ENCODE peak calls at places on chromosomes 2 and 18, in four cellular contexts. One of them, this sample, is unnamed.

GRCh38 chr2:182422864-182423263 is 4.0 kb downstream of the PDE1A start:
- DNase-seq in IMR-90: no peak
- DNase-seq in AG10803: no peak
- DNase-seq in AG04450: no peak
- DNase-seq in this sample: no peak

GRCh38 chr2:220034356-220035121 is 407.1 kb downstream of the SLC4A3 start:
- DNase-seq in IMR-90: peak; percentile 72
- DNase-seq in AG10803: peak; percentile 74
- DNase-seq in AG04450: peak; percentile 50
- DNase-seq in this sample: peak; percentile 55

GRCh38 chr2:218375212-218375611 is 6.9 kb upstream of the SLC11A1 start:
- DNase-seq in IMR-90: peak; percentile 69
- DNase-seq in AG10803: peak; percentile 90
- DNase-seq in AG04450: no peak
- DNase-seq in this sample: no peak

GRCh38 chr2:160478660-160479059 is 14.9 kb downstream of the RBMS1 start:
- DNase-seq in IMR-90: no peak
- DNase-seq in AG10803: no peak
- DNase-seq in AG04450: no peak
- DNase-seq in this sample: no peak

GRCh38 chr2:39492095-39492590 is 55.1 kb upstream of the MAP4K3 start:
- DNase-seq in IMR-90: peak; percentile 98
- DNase-seq in AG10803: peak; percentile 93
- DNase-seq in AG04450: peak; percentile 89
- DNase-seq in this sample: peak; percentile 92

GRCh38 chr2:43884674-43885073 is 45.9 kb downstream of the ABCG8 start:
- DNase-seq in IMR-90: no peak
- DNase-seq in AG10803: no peak
- DNase-seq in AG04450: no peak
- DNase-seq in this sample: no peak

GRCh38 chr2:153476491-153477095 is 2.0 kb downstream of the RPRM start:
- DNase-seq in IMR-90: no peak
- DNase-seq in AG10803: no peak
- DNase-seq in AG04450: no peak
- DNase-seq in this sample: no peak

GRCh38 chr2:44774826-44775492 is 166.5 kb upstream of the SIX3 start:
- DNase-seq in IMR-90: no peak
- DNase-seq in AG10803: no peak
- DNase-seq in AG04450: no peak
- DNase-seq in this sample: no peak

GRCh38 chr2:67566958-67567635 is 170.0 kb downstream of the ETAA1 start:
- DNase-seq in IMR-90: peak; percentile 50
- DNase-seq in AG10803: no peak
- DNase-seq in AG04450: no peak
- DNase-seq in this sample: no peak

GRCh38 chr2:172647439-172647838 is 88.2 kb upstream of the RAPGEF4 start:
- DNase-seq in IMR-90: peak; percentile 87
- DNase-seq in AG10803: peak; percentile 69
- DNase-seq in AG04450: no peak
- DNase-seq in this sample: peak; percentile 57

DNA sequence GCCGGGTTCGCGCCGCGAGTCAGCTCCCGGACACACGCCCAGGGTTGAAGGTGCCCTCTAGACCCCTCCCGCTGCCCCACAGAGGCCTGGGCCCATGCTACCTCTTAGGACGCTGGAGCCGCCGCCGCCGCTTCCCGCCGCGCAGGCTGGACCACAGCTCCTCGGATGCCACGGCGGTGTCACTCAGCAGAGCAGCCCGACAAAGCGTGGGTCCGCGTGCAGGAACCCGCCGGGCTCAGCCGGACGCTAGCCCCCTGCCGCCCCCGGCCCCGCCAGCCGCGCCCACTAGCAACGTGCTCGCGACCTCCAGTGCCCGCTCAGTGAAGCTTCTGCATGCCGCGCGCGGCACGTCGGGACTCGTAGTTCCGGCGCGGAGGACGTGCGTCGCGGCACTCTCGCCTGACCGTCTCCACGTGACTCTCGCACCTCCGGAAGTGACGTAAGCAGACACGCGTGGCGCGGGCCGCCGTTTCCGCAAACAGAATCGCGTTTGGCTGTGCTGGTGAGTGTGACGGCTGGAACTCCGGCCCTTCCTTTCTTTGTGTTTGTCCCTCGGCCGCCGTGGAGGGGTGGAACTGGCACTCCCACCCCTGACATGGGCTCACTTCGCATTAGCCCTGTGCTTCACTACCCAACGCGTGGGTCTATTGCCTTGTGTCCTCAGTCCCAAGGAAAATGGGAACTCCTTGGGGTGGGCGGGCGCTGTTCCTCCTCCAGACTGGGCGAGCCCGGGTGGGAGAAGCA is at the start of the genes FAM210A and RNMT:
- DNase-seq in IMR-90: peak; percentile 96
- DNase-seq in AG10803: peak; percentile 95
- DNase-seq in AG04450: peak; percentile 90
- DNase-seq in this sample: peak; percentile 98
- TF ChIP-seq CTCF in IMR-90: peak; percentile 9
- TF ChIP-seq CTCF in AG10803: no peak
- TF ChIP-seq CTCF in AG04450: no peak
- TF ChIP-seq CTCF in this sample: no peak

DNA sequence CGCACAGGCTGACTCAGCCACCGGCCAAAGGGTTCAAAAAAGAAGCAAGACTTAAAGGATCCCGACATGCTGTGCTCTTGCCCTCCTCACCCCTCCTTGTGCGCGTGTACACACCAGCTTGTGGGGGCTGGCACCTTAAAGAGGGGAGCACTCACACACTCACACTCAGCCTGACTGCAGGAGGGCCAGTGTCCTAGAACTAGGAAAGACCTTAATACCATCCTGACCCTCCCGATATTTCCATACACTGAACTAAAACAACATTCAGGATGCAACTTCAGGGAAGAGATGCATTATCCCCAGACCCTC is 5.6 kb downstream of the PKDCC start:
- DNase-seq in IMR-90: no peak
- DNase-seq in AG10803: no peak
- DNase-seq in AG04450: no peak
- DNase-seq in this sample: no peak
- H3K4me3 ChIP-seq in IMR-90: no peak overlapping the region
- H3K4me3 ChIP-seq in AG10803: no peak overlapping the region
- H3K4me3 ChIP-seq in AG04450: peak overlapping the region; percentile 37
- H3K4me3 ChIP-seq in this sample: no peak overlapping the region

GRCh38 chr2:211033765-211034164 is 477.4 kb downstream of the CPS1 start:
- DNase-seq in IMR-90: no peak
- DNase-seq in AG10803: no peak
- DNase-seq in AG04450: no peak
- DNase-seq in this sample: no peak
- TF ChIP-seq CTCF in IMR-90: no peak
- TF ChIP-seq CTCF in AG10803: no peak
- TF ChIP-seq CTCF in AG04450: peak; percentile 21
- TF ChIP-seq CTCF in this sample: no peak

GRCh38 chr2:241654551-241654950 is 17.1 kb downstream of the ATG4B start:
- DNase-seq in IMR-90: no peak
- DNase-seq in AG10803: no peak
- DNase-seq in AG04450: no peak
- DNase-seq in this sample: no peak

GRCh38 chr2:241656190-241656741 is 18.8 kb downstream of the ATG4B start:
- DNase-seq in IMR-90: no peak
- DNase-seq in AG10803: no peak
- DNase-seq in AG04450: no peak
- DNase-seq in this sample: no peak

GRCh38 chr2:241653210-241653750 is 15.8 kb downstream of the ATG4B start:
- DNase-seq in IMR-90: no peak
- DNase-seq in AG10803: no peak
- DNase-seq in AG04450: no peak
- DNase-seq in this sample: no peak

GRCh38 chr2:241657851-241658254 is 20.4 kb downstream of the ATG4B start:
- DNase-seq in IMR-90: no peak
- DNase-seq in AG10803: no peak
- DNase-seq in AG04450: no peak
- DNase-seq in this sample: no peak

DNA sequence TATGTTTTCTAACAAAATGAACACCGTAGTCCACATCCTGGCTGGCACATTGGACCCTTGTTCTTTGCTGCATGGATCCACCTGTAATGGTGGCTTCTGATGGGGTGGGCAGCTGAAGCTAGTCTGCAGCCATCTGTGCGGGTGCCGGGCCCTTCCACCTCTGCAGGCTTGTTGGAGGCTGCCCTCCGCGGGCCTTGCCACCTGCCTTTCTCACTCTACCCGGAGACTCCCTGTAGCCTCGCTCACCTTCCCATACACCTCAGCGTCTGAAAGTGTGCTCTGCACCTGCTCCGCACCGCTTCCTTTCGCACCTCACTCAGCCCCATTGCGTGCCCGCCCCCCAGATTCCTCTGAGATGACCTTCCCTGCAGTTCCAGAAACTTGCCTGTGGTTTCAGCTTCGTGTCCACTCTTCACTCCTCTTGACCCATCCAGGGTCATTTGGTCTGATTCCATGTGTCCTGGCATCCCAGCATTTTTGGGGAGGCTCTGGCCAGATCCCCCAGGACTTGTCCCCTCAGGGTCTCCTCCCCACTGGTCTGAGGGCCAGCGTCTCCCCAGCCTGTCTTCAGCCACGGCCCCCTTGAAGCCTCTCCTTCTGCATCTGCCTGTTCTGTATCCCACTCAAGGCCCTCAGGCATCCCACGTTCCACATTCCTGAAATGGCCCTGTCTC is 18.2 kb downstream of the ATG4B start:
- DNase-seq in IMR-90: no peak
- DNase-seq in AG10803: no peak
- DNase-seq in AG04450: no peak
- DNase-seq in this sample: no peak
- H3K4me3 ChIP-seq in IMR-90: no peak overlapping the region
- H3K4me3 ChIP-seq in AG10803: no peak overlapping the region
- H3K4me3 ChIP-seq in AG04450: no peak overlapping the region
- H3K4me3 ChIP-seq in this sample: no peak overlapping the region

DNA sequence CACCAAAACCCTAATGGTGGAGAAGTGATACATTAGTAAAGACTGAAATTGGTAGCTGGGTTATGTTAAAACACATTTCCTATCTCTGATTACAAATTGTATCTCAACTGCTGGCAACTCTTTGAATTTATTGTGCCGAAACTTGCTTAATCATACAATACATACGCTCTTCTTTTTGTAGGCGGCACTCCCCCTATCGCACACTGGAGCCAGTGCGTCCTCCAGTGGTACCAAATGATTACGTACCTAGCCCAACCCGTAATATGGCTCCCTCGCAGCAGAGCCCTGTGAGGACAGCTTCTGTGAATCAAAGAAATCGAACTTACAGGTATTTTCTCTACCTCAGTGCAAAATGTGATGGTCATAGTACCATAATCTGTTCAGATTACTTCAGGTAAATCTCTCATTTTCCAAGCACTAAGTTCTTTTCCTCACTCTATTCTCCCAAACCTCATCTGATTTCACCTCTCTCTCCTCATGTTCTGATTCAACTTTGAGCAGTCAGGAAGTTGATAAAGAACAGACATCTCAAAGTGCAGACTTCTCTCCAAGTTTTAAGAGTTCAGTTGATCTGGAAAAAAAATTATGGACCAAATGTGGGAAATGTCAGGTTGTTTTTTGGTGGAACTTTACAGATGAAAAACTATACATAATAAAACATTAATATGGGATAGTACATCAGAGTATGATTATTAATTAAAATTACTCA is 66.5 kb downstream of the ABI2 start:
- DNase-seq in IMR-90: no peak
- DNase-seq in AG10803: no peak
- DNase-seq in AG04450: no peak
- DNase-seq in this sample: no peak
- TF ChIP-seq CTCF in IMR-90: no peak
- TF ChIP-seq CTCF in AG10803: no peak
- TF ChIP-seq CTCF in AG04450: no peak
- TF ChIP-seq CTCF in this sample: no peak

GRCh38 chr18:54606835-54607212 is 15.8 kb downstream of the DYNAP start:
- DNase-seq in IMR-90: no peak
- DNase-seq in AG10803: no peak
- DNase-seq in AG04450: no peak
- DNase-seq in this sample: no peak
- H3K4me3 ChIP-seq in IMR-90: no peak overlapping the region
- H3K4me3 ChIP-seq in AG10803: no peak overlapping the region
- H3K4me3 ChIP-seq in AG04450: no peak overlapping the region
- H3K4me3 ChIP-seq in this sample: no peak overlapping the region